ENCODE peak calls at places on chromosomes 5 and 9, in eight cellular contexts. One of them, this sample, is unnamed.

GRCh38 chr9:18379073-18379811 is 94.7 kb upstream of the ADAMTSL1 start:
- DNase-seq in fibroblast of lung: peak
- DNase-seq in foreskin fibroblast: peak
- DNase-seq in HTR-8/SVneo: peak
- DNase-seq in stimulated activated CD8-positive, alpha-beta memory T cell treated with anti-CD3 and anti-CD28 coated beads, Interleukin-4, amount 100 ng/mL, for 24 hours: no peak
- DNase-seq in glutamatergic neuron: no peak
- DNase-seq in cardiac fibroblast: peak
- DNase-seq in GM04504: no peak
- DNase-seq in this sample: no peak

GRCh38 chr9:5553211-5553610 is 42.9 kb downstream of the PDCD1LG2 start:
- DNase-seq in stimulated activated CD8-positive, alpha-beta memory T cell treated with anti-CD3 and anti-CD28 coated beads, Interleukin-4, amount 100 ng/mL, for 24 hours: no peak
- DNase-seq in HTR-8/SVneo: no peak
- DNase-seq in glutamatergic neuron: no peak
- DNase-seq in cardiac fibroblast: peak
- DNase-seq in fibroblast of lung: peak
- DNase-seq in GM04504: no peak
- DNase-seq in foreskin fibroblast: peak
- DNase-seq in this sample: no peak

GRCh38 chr5:145218982-145219381 is 616.2 kb downstream of the PRELID2 start:
- DNase-seq in GM04504: no peak
- DNase-seq in stimulated activated CD8-positive, alpha-beta memory T cell treated with anti-CD3 and anti-CD28 coated beads, Interleukin-4, amount 100 ng/mL, for 24 hours: no peak
- DNase-seq in cardiac fibroblast: no peak
- DNase-seq in glutamatergic neuron: no peak
- DNase-seq in HTR-8/SVneo: no peak
- DNase-seq in fibroblast of lung: no peak
- DNase-seq in foreskin fibroblast: no peak
- DNase-seq in this sample: no peak

GRCh38 chr5:143679777-143680176 is 132.2 kb upstream of the HMHB1 start:
- DNase-seq in HTR-8/SVneo: peak
- DNase-seq in GM04504: no peak
- DNase-seq in fibroblast of lung: peak
- DNase-seq in glutamatergic neuron: no peak
- DNase-seq in stimulated activated CD8-positive, alpha-beta memory T cell treated with anti-CD3 and anti-CD28 coated beads, Interleukin-4, amount 100 ng/mL, for 24 hours: no peak
- DNase-seq in foreskin fibroblast: peak
- DNase-seq in cardiac fibroblast: peak
- DNase-seq in this sample: no peak

GRCh38 chr5:83662558-83662957 is 58.1 kb downstream of the HAPLN1 start:
- DNase-seq in foreskin fibroblast: no peak
- DNase-seq in HTR-8/SVneo: no peak
- DNase-seq in glutamatergic neuron: no peak
- DNase-seq in stimulated activated CD8-positive, alpha-beta memory T cell treated with anti-CD3 and anti-CD28 coated beads, Interleukin-4, amount 100 ng/mL, for 24 hours: no peak
- DNase-seq in fibroblast of lung: no peak
- DNase-seq in cardiac fibroblast: no peak
- DNase-seq in GM04504: no peak
- DNase-seq in this sample: no peak

GRCh38 chr5:172586118-172587060 is 54.7 kb upstream of the NEURL1B start:
- DNase-seq in cardiac fibroblast: no peak
- DNase-seq in HTR-8/SVneo: no peak
- DNase-seq in foreskin fibroblast: no peak
- DNase-seq in GM04504: no peak
- DNase-seq in glutamatergic neuron: no peak
- DNase-seq in stimulated activated CD8-positive, alpha-beta memory T cell treated with anti-CD3 and anti-CD28 coated beads, Interleukin-4, amount 100 ng/mL, for 24 hours: no peak
- DNase-seq in fibroblast of lung: no peak
- DNase-seq in this sample: no peak

GRCh38 chr5:10635257-10635860 is 71.5 kb downstream of the ANKRD33B start:
- DNase-seq in fibroblast of lung: peak
- DNase-seq in glutamatergic neuron: no peak
- DNase-seq in cardiac fibroblast: peak
- DNase-seq in foreskin fibroblast: peak
- DNase-seq in stimulated activated CD8-positive, alpha-beta memory T cell treated with anti-CD3 and anti-CD28 coated beads, Interleukin-4, amount 100 ng/mL, for 24 hours: peak
- DNase-seq in GM04504: no peak
- DNase-seq in HTR-8/SVneo: peak
- DNase-seq in this sample: no peak

GRCh38 chr9:35774907-35775635 is 16.3 kb upstream of the NPR2 start:
- DNase-seq in stimulated activated CD8-positive, alpha-beta memory T cell treated with anti-CD3 and anti-CD28 coated beads, Interleukin-4, amount 100 ng/mL, for 24 hours: no peak
- DNase-seq in foreskin fibroblast: no peak
- DNase-seq in HTR-8/SVneo: no peak
- DNase-seq in GM04504: no peak
- DNase-seq in cardiac fibroblast: no peak
- DNase-seq in fibroblast of lung: no peak
- DNase-seq in glutamatergic neuron: no peak
- DNase-seq in this sample: peak

GRCh38 chr9:38063363-38063707 is 5.7 kb downstream of the SHB start:
- DNase-seq in cardiac fibroblast: no peak
- DNase-seq in glutamatergic neuron: no peak
- DNase-seq in stimulated activated CD8-positive, alpha-beta memory T cell treated with anti-CD3 and anti-CD28 coated beads, Interleukin-4, amount 100 ng/mL, for 24 hours: no peak
- DNase-seq in HTR-8/SVneo: no peak
- DNase-seq in foreskin fibroblast: no peak
- DNase-seq in fibroblast of lung: no peak
- DNase-seq in GM04504: no peak
- DNase-seq in this sample: no peak

GRCh38 chr9:97990259-97990658 is 7.1 kb downstream of the ANP32B start:
- DNase-seq in HTR-8/SVneo: peak
- DNase-seq in GM04504: no peak
- DNase-seq in foreskin fibroblast: peak
- DNase-seq in cardiac fibroblast: peak
- DNase-seq in glutamatergic neuron: no peak
- DNase-seq in stimulated activated CD8-positive, alpha-beta memory T cell treated with anti-CD3 and anti-CD28 coated beads, Interleukin-4, amount 100 ng/mL, for 24 hours: no peak
- DNase-seq in fibroblast of lung: peak
- DNase-seq in this sample: no peak

GRCh38 chr5:4625206-4625896 is 514.8 kb upstream of the ADAMTS16 start:
- DNase-seq in HTR-8/SVneo: no peak
- DNase-seq in foreskin fibroblast: no peak
- DNase-seq in fibroblast of lung: no peak
- DNase-seq in cardiac fibroblast: no peak
- DNase-seq in glutamatergic neuron: no peak
- DNase-seq in stimulated activated CD8-positive, alpha-beta memory T cell treated with anti-CD3 and anti-CD28 coated beads, Interleukin-4, amount 100 ng/mL, for 24 hours: no peak
- DNase-seq in GM04504: no peak
- DNase-seq in this sample: no peak

GRCh38 chr9:108151161-108151586 is 661.6 kb upstream of the KLF4 start:
- DNase-seq in cardiac fibroblast: peak
- DNase-seq in fibroblast of lung: peak
- DNase-seq in GM04504: no peak
- DNase-seq in HTR-8/SVneo: no peak
- DNase-seq in foreskin fibroblast: peak
- DNase-seq in glutamatergic neuron: no peak
- DNase-seq in stimulated activated CD8-positive, alpha-beta memory T cell treated with anti-CD3 and anti-CD28 coated beads, Interleukin-4, amount 100 ng/mL, for 24 hours: no peak
- DNase-seq in this sample: no peak

GRCh38 chr9:21872696-21873095 is 70.3 kb downstream of the MTAP start:
- DNase-seq in GM04504: no peak
- DNase-seq in cardiac fibroblast: no peak
- DNase-seq in stimulated activated CD8-positive, alpha-beta memory T cell treated with anti-CD3 and anti-CD28 coated beads, Interleukin-4, amount 100 ng/mL, for 24 hours: no peak
- DNase-seq in HTR-8/SVneo: no peak
- DNase-seq in foreskin fibroblast: no peak
- DNase-seq in glutamatergic neuron: no peak
- DNase-seq in fibroblast of lung: no peak
- DNase-seq in this sample: no peak

GRCh38 chr9:88852794-88853193 is 138.5 kb upstream of the S1PR3 start:
- DNase-seq in stimulated activated CD8-positive, alpha-beta memory T cell treated with anti-CD3 and anti-CD28 coated beads, Interleukin-4, amount 100 ng/mL, for 24 hours: no peak
- DNase-seq in foreskin fibroblast: peak
- DNase-seq in GM04504: peak
- DNase-seq in fibroblast of lung: peak
- DNase-seq in HTR-8/SVneo: peak
- DNase-seq in cardiac fibroblast: peak
- DNase-seq in glutamatergic neuron: no peak
- DNase-seq in this sample: no peak

GRCh38 chr5:158154226-158155005 is 295.5 kb upstream of the CLINT1 start:
- DNase-seq in HTR-8/SVneo: peak
- DNase-seq in GM04504: peak
- DNase-seq in cardiac fibroblast: peak
- DNase-seq in glutamatergic neuron: no peak
- DNase-seq in stimulated activated CD8-positive, alpha-beta memory T cell treated with anti-CD3 and anti-CD28 coated beads, Interleukin-4, amount 100 ng/mL, for 24 hours: no peak
- DNase-seq in fibroblast of lung: peak
- DNase-seq in foreskin fibroblast: peak
- DNase-seq in this sample: no peak

GRCh38 chr9:108468364-108468763 is 387.4 kb downstream of the ACTL7B start:
- DNase-seq in cardiac fibroblast: peak
- DNase-seq in foreskin fibroblast: peak
- DNase-seq in fibroblast of lung: peak
- DNase-seq in stimulated activated CD8-positive, alpha-beta memory T cell treated with anti-CD3 and anti-CD28 coated beads, Interleukin-4, amount 100 ng/mL, for 24 hours: peak
- DNase-seq in glutamatergic neuron: peak
- DNase-seq in HTR-8/SVneo: no peak
- DNase-seq in GM04504: no peak
- DNase-seq in this sample: no peak

GRCh38 chr5:180862645-180863044 is 1.6 kb upstream of the ZFP62 start:
- DNase-seq in stimulated activated CD8-positive, alpha-beta memory T cell treated with anti-CD3 and anti-CD28 coated beads, Interleukin-4, amount 100 ng/mL, for 24 hours: no peak
- DNase-seq in GM04504: no peak
- DNase-seq in HTR-8/SVneo: no peak
- DNase-seq in foreskin fibroblast: no peak
- DNase-seq in glutamatergic neuron: no peak
- DNase-seq in cardiac fibroblast: no peak
- DNase-seq in fibroblast of lung: no peak
- DNase-seq in this sample: no peak

GRCh38 chr5:133440467-133441115 is 171.8 kb downstream of the FSTL4 start:
- DNase-seq in fibroblast of lung: no peak
- DNase-seq in foreskin fibroblast: no peak
- DNase-seq in HTR-8/SVneo: no peak
- DNase-seq in GM04504: no peak
- DNase-seq in stimulated activated CD8-positive, alpha-beta memory T cell treated with anti-CD3 and anti-CD28 coated beads, Interleukin-4, amount 100 ng/mL, for 24 hours: no peak
- DNase-seq in cardiac fibroblast: no peak
- DNase-seq in glutamatergic neuron: no peak
- DNase-seq in this sample: no peak

GRCh38 chr5:87499478-87500410 is 87.0 kb upstream of the CCNH start:
- DNase-seq in fibroblast of lung: no peak
- DNase-seq in glutamatergic neuron: no peak
- DNase-seq in GM04504: no peak
- DNase-seq in cardiac fibroblast: no peak
- DNase-seq in stimulated activated CD8-positive, alpha-beta memory T cell treated with anti-CD3 and anti-CD28 coated beads, Interleukin-4, amount 100 ng/mL, for 24 hours: no peak
- DNase-seq in HTR-8/SVneo: no peak
- DNase-seq in foreskin fibroblast: no peak
- DNase-seq in this sample: no peak

GRCh38 chr5:60267907-60268306 is 374.4 kb upstream of the PDE4D start:
- DNase-seq in stimulated activated CD8-positive, alpha-beta memory T cell treated with anti-CD3 and anti-CD28 coated beads, Interleukin-4, amount 100 ng/mL, for 24 hours: no peak
- DNase-seq in cardiac fibroblast: no peak
- DNase-seq in HTR-8/SVneo: no peak
- DNase-seq in glutamatergic neuron: no peak
- DNase-seq in fibroblast of lung: no peak
- DNase-seq in foreskin fibroblast: no peak
- DNase-seq in GM04504: no peak
- DNase-seq in this sample: no peak

GRCh38 chr9:131891578-131891977 is 151.7 kb upstream of the RAPGEF1 start:
- DNase-seq in HTR-8/SVneo: no peak
- DNase-seq in stimulated activated CD8-positive, alpha-beta memory T cell treated with anti-CD3 and anti-CD28 coated beads, Interleukin-4, amount 100 ng/mL, for 24 hours: no peak
- DNase-seq in cardiac fibroblast: no peak
- DNase-seq in foreskin fibroblast: no peak
- DNase-seq in fibroblast of lung: no peak
- DNase-seq in GM04504: no peak
- DNase-seq in glutamatergic neuron: no peak
- DNase-seq in this sample: no peak

GRCh38 chr9:108136646-108137045 is 647.1 kb upstream of the KLF4 start:
- DNase-seq in foreskin fibroblast: no peak
- DNase-seq in GM04504: no peak
- DNase-seq in HTR-8/SVneo: no peak
- DNase-seq in glutamatergic neuron: no peak
- DNase-seq in stimulated activated CD8-positive, alpha-beta memory T cell treated with anti-CD3 and anti-CD28 coated beads, Interleukin-4, amount 100 ng/mL, for 24 hours: no peak
- DNase-seq in cardiac fibroblast: no peak
- DNase-seq in fibroblast of lung: no peak
- DNase-seq in this sample: no peak

GRCh38 chr5:72244862-72245371 is 75.1 kb downstream of the MRPS27 start:
- DNase-seq in fibroblast of lung: peak
- DNase-seq in foreskin fibroblast: peak
- DNase-seq in cardiac fibroblast: peak
- DNase-seq in stimulated activated CD8-positive, alpha-beta memory T cell treated with anti-CD3 and anti-CD28 coated beads, Interleukin-4, amount 100 ng/mL, for 24 hours: no peak
- DNase-seq in glutamatergic neuron: peak
- DNase-seq in GM04504: peak
- DNase-seq in HTR-8/SVneo: no peak
- DNase-seq in this sample: peak

GRCh38 chr5:15502208-15502607 is 2.2 kb downstream of the FBXL7 start:
- DNase-seq in foreskin fibroblast: no peak
- DNase-seq in glutamatergic neuron: no peak
- DNase-seq in cardiac fibroblast: peak
- DNase-seq in HTR-8/SVneo: no peak
- DNase-seq in fibroblast of lung: peak
- DNase-seq in GM04504: no peak
- DNase-seq in stimulated activated CD8-positive, alpha-beta memory T cell treated with anti-CD3 and anti-CD28 coated beads, Interleukin-4, amount 100 ng/mL, for 24 hours: no peak
- DNase-seq in this sample: no peak

GRCh38 chr5:148403344-148403743 is 19.6 kb downstream of the FBXO38 start:
- DNase-seq in GM04504: no peak
- DNase-seq in glutamatergic neuron: no peak
- DNase-seq in stimulated activated CD8-positive, alpha-beta memory T cell treated with anti-CD3 and anti-CD28 coated beads, Interleukin-4, amount 100 ng/mL, for 24 hours: no peak
- DNase-seq in HTR-8/SVneo: no peak
- DNase-seq in cardiac fibroblast: no peak
- DNase-seq in foreskin fibroblast: no peak
- DNase-seq in fibroblast of lung: no peak
- DNase-seq in this sample: no peak

GRCh38 chr5:174195517-174195916 is 150.0 kb downstream of the NSG2 start:
- DNase-seq in foreskin fibroblast: no peak
- DNase-seq in cardiac fibroblast: no peak
- DNase-seq in HTR-8/SVneo: no peak
- DNase-seq in fibroblast of lung: no peak
- DNase-seq in stimulated activated CD8-positive, alpha-beta memory T cell treated with anti-CD3 and anti-CD28 coated beads, Interleukin-4, amount 100 ng/mL, for 24 hours: no peak
- DNase-seq in glutamatergic neuron: no peak
- DNase-seq in GM04504: no peak
- DNase-seq in this sample: no peak

GRCh38 chr9:135069556-135070197 is 17.8 kb upstream of the OLFM1 start:
- DNase-seq in GM04504: no peak
- DNase-seq in foreskin fibroblast: no peak
- DNase-seq in fibroblast of lung: no peak
- DNase-seq in HTR-8/SVneo: no peak
- DNase-seq in cardiac fibroblast: no peak
- DNase-seq in stimulated activated CD8-positive, alpha-beta memory T cell treated with anti-CD3 and anti-CD28 coated beads, Interleukin-4, amount 100 ng/mL, for 24 hours: no peak
- DNase-seq in glutamatergic neuron: peak
- DNase-seq in this sample: no peak

GRCh38 chr9:83291196-83291595 is 228.3 kb upstream of the RASEF start:
- DNase-seq in GM04504: no peak
- DNase-seq in cardiac fibroblast: peak
- DNase-seq in fibroblast of lung: no peak
- DNase-seq in foreskin fibroblast: no peak
- DNase-seq in HTR-8/SVneo: no peak
- DNase-seq in glutamatergic neuron: no peak
- DNase-seq in stimulated activated CD8-positive, alpha-beta memory T cell treated with anti-CD3 and anti-CD28 coated beads, Interleukin-4, amount 100 ng/mL, for 24 hours: no peak
- DNase-seq in this sample: no peak

GRCh38 chr5:86795659-86796058 is 177.9 kb downstream of the COX7C start:
- DNase-seq in HTR-8/SVneo: no peak
- DNase-seq in foreskin fibroblast: no peak
- DNase-seq in glutamatergic neuron: no peak
- DNase-seq in GM04504: no peak
- DNase-seq in fibroblast of lung: no peak
- DNase-seq in cardiac fibroblast: no peak
- DNase-seq in stimulated activated CD8-positive, alpha-beta memory T cell treated with anti-CD3 and anti-CD28 coated beads, Interleukin-4, amount 100 ng/mL, for 24 hours: no peak
- DNase-seq in this sample: no peak

GRCh38 chr5:65307088-65307487 is 174.6 kb downstream of the ADAMTS6 start:
- DNase-seq in fibroblast of lung: peak
- DNase-seq in stimulated activated CD8-positive, alpha-beta memory T cell treated with anti-CD3 and anti-CD28 coated beads, Interleukin-4, amount 100 ng/mL, for 24 hours: no peak
- DNase-seq in cardiac fibroblast: peak
- DNase-seq in GM04504: no peak
- DNase-seq in foreskin fibroblast: no peak
- DNase-seq in glutamatergic neuron: no peak
- DNase-seq in HTR-8/SVneo: no peak
- DNase-seq in this sample: no peak

GRCh38 chr5:3027185-3027865 is 275.8 kb upstream of the IRX2 start:
- DNase-seq in stimulated activated CD8-positive, alpha-beta memory T cell treated with anti-CD3 and anti-CD28 coated beads, Interleukin-4, amount 100 ng/mL, for 24 hours: no peak
- DNase-seq in fibroblast of lung: no peak
- DNase-seq in foreskin fibroblast: no peak
- DNase-seq in HTR-8/SVneo: no peak
- DNase-seq in GM04504: no peak
- DNase-seq in cardiac fibroblast: no peak
- DNase-seq in glutamatergic neuron: no peak
- DNase-seq in this sample: no peak

GRCh38 chr9:128106181-128106939 is 21.2 kb downstream of the PTGES2 start:
- DNase-seq in HTR-8/SVneo: no peak
- DNase-seq in glutamatergic neuron: no peak
- DNase-seq in GM04504: no peak
- DNase-seq in cardiac fibroblast: no peak
- DNase-seq in fibroblast of lung: no peak
- DNase-seq in foreskin fibroblast: no peak
- DNase-seq in stimulated activated CD8-positive, alpha-beta memory T cell treated with anti-CD3 and anti-CD28 coated beads, Interleukin-4, amount 100 ng/mL, for 24 hours: no peak
- DNase-seq in this sample: no peak

GRCh38 chr9:27247756-27248155 is 49.2 kb downstream of the EQTN start:
- DNase-seq in stimulated activated CD8-positive, alpha-beta memory T cell treated with anti-CD3 and anti-CD28 coated beads, Interleukin-4, amount 100 ng/mL, for 24 hours: no peak
- DNase-seq in GM04504: no peak
- DNase-seq in fibroblast of lung: peak
- DNase-seq in HTR-8/SVneo: peak
- DNase-seq in glutamatergic neuron: peak
- DNase-seq in cardiac fibroblast: peak
- DNase-seq in foreskin fibroblast: no peak
- DNase-seq in this sample: peak

GRCh38 chr5:139711067-139711851 is 63.1 kb downstream of the CXXC5 start:
- DNase-seq in fibroblast of lung: peak
- DNase-seq in GM04504: no peak
- DNase-seq in cardiac fibroblast: no peak
- DNase-seq in foreskin fibroblast: no peak
- DNase-seq in HTR-8/SVneo: peak
- DNase-seq in stimulated activated CD8-positive, alpha-beta memory T cell treated with anti-CD3 and anti-CD28 coated beads, Interleukin-4, amount 100 ng/mL, for 24 hours: peak
- DNase-seq in glutamatergic neuron: peak
- DNase-seq in this sample: no peak

This sample was measured in retina.